ENCODE peak calls at places on chromosomes 11 and 22, in four cellular contexts. U is heart right ventricle, S is epithelial cell of esophagus, Y is Panc1. R is an unnamed sample.

GRCh38 chr11:7098235-7098832 is 9.5 kb downstream of the RBMXL2 start:
- DNase-seq in U (no peak), S (peak), Y (peak), R (no peak)

GRCh38 chr11:59380263-59381059 is 21.8 kb downstream of the OR5AN1 start:
- DNase-seq in U (no peak), S (no peak), Y (no peak), R (no peak)

GRCh38 chr11:36034572-36035331 is 90.9 kb downstream of the LDLRAD3 start:
- DNase-seq in U (no peak), S (peak), Y (no peak), R (no peak)

GRCh38 chr11:72781313-72782080 is 12.3 kb downstream of the STARD10 start:
- DNase-seq in U (no peak), S (peak), Y (no peak), R (peak)

GRCh38 chr22:41780714-41781507 is 19.6 kb upstream of the CCDC134 start:
- DNase-seq in U (peak), S (peak), Y (no peak), R (peak)

GRCh38 chr11:62129610-62130497 is 6.0 kb downstream of the INCENP start:
- DNase-seq in U (no peak), S (no peak), Y (no peak), R (no peak)

GRCh38 chr22:42101186-42101585 is 10.6 kb upstream of the NDUFA6 start:
- DNase-seq in U (no peak), S (no peak), Y (no peak), R (no peak)

GRCh38 chr11:23288001-23288783 is 427.9 kb upstream of the CCDC179 start:
- DNase-seq in U (no peak), S (peak), Y (no peak), R (no peak)

GRCh38 chr22:46871826-46872225 is 109.4 kb downstream of the TBC1D22A start:
- DNase-seq in U (no peak), S (no peak), Y (no peak), R (no peak)

GRCh38 chr22:20979243-20979809 is 2.8 kb upstream of the LZTR1 start:
- DNase-seq in U (peak), S (peak), Y (no peak), R (peak)

GRCh38 chr11:129021295-129021694 is 78.6 kb upstream of the TP53AIP1 start:
- DNase-seq in U (no peak), S (no peak), Y (no peak), R (no peak)

GRCh38 chr11:12542186-12542935 is 131.9 kb upstream of the TEAD1 start:
- DNase-seq in U (no peak), S (peak), Y (no peak), R (no peak)

GRCh38 chr11:121318848-121319834 is 26.6 kb downstream of the SC5D start:
- DNase-seq in U (peak), S (peak), Y (peak), R (no peak)

GRCh38 chr22:39463931-39464390 is 7.1 kb downstream of the MGAT3 start:
- DNase-seq in U (peak), S (peak), Y (no peak), R (no peak)

GRCh38 chr11:112961751-112962747 is 829 bp downstream of the NCAM1 start:
- DNase-seq in U (peak), S (no peak), Y (no peak), R (no peak)

GRCh38 chr11:12508151-12508740 is 130.9 kb downstream of the PARVA start:
- DNase-seq in U (peak), S (no peak), Y (no peak), R (no peak)

GRCh38 chr11:108826136-108826535 is 161.3 kb downstream of the DDX10 start:
- DNase-seq in U (no peak), S (no peak), Y (no peak), R (no peak)

GRCh38 chr11:125423247-125423849 is 72.7 kb downstream of the FEZ1 start:
- DNase-seq in U (no peak), S (peak), Y (no peak), R (no peak)

GRCh38 chr11:41099654-41100053 is 359.8 kb downstream of the LRRC4C start:
- DNase-seq in U (no peak), S (no peak), Y (no peak), R (no peak)

GRCh38 chr11:72595292-72595684 is 78.9 kb downstream of the PDE2A start:
- DNase-seq in U (no peak), S (no peak), Y (no peak), R (no peak)

GRCh38 chr11:133787379-133788103 is 57.8 kb downstream of the SPATA19 start:
- DNase-seq in U (no peak), S (no peak), Y (no peak), R (no peak)

GRCh38 chr11:74321487-74322188 is 10.2 kb upstream of the P4HA3 start:
- DNase-seq in U (peak), S (peak), Y (no peak), R (no peak)

GRCh38 chr11:126547691-126548090 is 192.2 kb downstream of the ST3GAL4 start:
- DNase-seq in U (no peak), S (no peak), Y (no peak), R (no peak)

GRCh38 chr11:37450613-37451012 is 852.6 kb upstream of the RAG2 start:
- DNase-seq in U (no peak), S (peak), Y (no peak), R (no peak)

GRCh38 chr11:37451903-37452302 is 853.9 kb upstream of the RAG2 start:
- DNase-seq in U (no peak), S (no peak), Y (no peak), R (no peak)

GRCh38 chr11:37449146-37449545 is 851.1 kb upstream of the RAG2 start:
- DNase-seq in U (no peak), S (peak), Y (no peak), R (no peak)
- TF ChIP-seq CTCF in U (peak), S (peak), Y (peak), R (no peak)

GRCh38 chr11:27162237-27162636 is 121.6 kb downstream of the BBOX1 start:
- DNase-seq in U (no peak), S (no peak), Y (no peak), R (no peak)

GRCh38 chr11:27153136-27153535 is 112.5 kb downstream of the BBOX1 start:
- DNase-seq in U (no peak), S (no peak), Y (no peak), R (no peak)

GRCh38 chr11:27161071-27161470 is 120.5 kb downstream of the BBOX1 start:
- DNase-seq in U (no peak), S (peak), Y (no peak), R (no peak)

GRCh38 chr11:27158763-27159679 is 118.4 kb downstream of the BBOX1 start:
- DNase-seq in U (peak), S (peak), Y (peak), R (no peak)
- TF ChIP-seq CTCF in U (peak), S (peak), Y (peak), R (no peak)

GRCh38 chr22:49324527-49325491 is 502.9 kb downstream of the BRD1 start:
- DNase-seq in U (no peak), S (no peak), Y (no peak), R (no peak)
- TF ChIP-seq CTCF in U (no peak), S (no peak), Y (no peak), R (no peak)

GRCh38 chr11:118488480-118489109 is 38.7 kb upstream of the TTC36 start:
- DNase-seq in U (peak), S (peak), Y (peak), R (peak)

GRCh38 chr11:118484405-118484804 is 42.9 kb upstream of the TTC36 start:
- DNase-seq in U (no peak), S (no peak), Y (no peak), R (no peak)

GRCh38 chr11:118491041-118491440 is 36.2 kb upstream of the TTC36 start:
- DNase-seq in U (no peak), S (no peak), Y (no peak), R (no peak)

GRCh38 chr11:118485273-118485672 is 42.0 kb upstream of the TTC36 start:
- DNase-seq in U (no peak), S (no peak), Y (no peak), R (no peak)
- TF ChIP-seq CTCF in U (no peak), S (no peak), Y (no peak), R (no peak)

GRCh38 chr11:124069429-124070401 is 28.6 kb upstream of the OR10G7 start:
- DNase-seq in U (no peak), S (peak), Y (no peak), R (no peak)
- TF ChIP-seq CTCF in U (peak), S (peak), Y (peak), R (no peak)

GRCh38 chr11:132126973-132127900 is 756.8 kb downstream of the NTM start:
- DNase-seq in U (peak), S (peak), Y (peak), R (no peak)
- TF ChIP-seq CTCF in U (peak), S (peak), Y (peak), R (no peak)

GRCh38 chr22:49192857-49193250 is 634.8 kb downstream of the BRD1 start:
- DNase-seq in U (no peak), S (no peak), Y (no peak), R (no peak)

GRCh38 chr22:49191506-49191980 is 636.1 kb downstream of the BRD1 start:
- DNase-seq in U (no peak), S (no peak), Y (no peak), R (no peak)

GRCh38 chr22:49189871-49190270 is 637.8 kb downstream of the BRD1 start:
- DNase-seq in U (no peak), S (no peak), Y (no peak), R (no peak)

GRCh38 chr22:49192180-49192856 is 635.4 kb downstream of the BRD1 start:
- DNase-seq in U (no peak), S (no peak), Y (no peak), R (no peak)

GRCh38 chr22:49190816-49191505 is 636.7 kb downstream of the BRD1 start:
- DNase-seq in U (no peak), S (no peak), Y (no peak), R (no peak)
- TF ChIP-seq CTCF in U (no peak), S (no peak), Y (no peak), R (no peak)

DNA sequence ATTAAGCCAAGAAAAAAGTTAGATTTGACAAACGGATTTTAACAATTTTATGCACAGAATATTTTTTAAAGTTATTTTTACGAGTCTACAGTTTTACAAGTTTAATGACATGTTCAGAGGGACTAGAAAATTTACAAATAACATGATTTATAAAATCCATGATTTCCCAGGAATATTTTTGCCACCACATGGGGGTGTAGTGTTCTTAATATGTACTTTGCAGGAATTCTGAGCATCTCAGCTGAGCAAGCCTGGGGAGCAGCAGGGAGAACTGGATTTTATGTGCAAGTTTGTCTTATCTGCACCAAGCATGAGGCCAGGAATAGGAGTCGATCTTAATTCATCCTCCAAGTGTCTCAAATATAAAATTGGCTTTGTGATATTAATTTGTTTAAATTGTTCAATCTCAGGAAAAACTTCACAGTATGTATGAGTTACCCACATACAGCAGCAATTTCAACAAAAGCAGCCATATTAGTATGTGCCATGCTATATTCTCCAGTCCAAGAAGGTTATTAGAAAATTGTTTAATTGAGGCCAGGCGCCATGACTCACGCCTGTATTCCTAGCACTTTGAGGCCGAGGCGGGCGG is 826.3 kb downstream of the DLG2 start:
- DNase-seq in U (no peak), S (peak), Y (no peak), R (no peak)
- TF ChIP-seq CTCF in U (peak), S (peak), Y (peak), R (no peak)

DNA sequence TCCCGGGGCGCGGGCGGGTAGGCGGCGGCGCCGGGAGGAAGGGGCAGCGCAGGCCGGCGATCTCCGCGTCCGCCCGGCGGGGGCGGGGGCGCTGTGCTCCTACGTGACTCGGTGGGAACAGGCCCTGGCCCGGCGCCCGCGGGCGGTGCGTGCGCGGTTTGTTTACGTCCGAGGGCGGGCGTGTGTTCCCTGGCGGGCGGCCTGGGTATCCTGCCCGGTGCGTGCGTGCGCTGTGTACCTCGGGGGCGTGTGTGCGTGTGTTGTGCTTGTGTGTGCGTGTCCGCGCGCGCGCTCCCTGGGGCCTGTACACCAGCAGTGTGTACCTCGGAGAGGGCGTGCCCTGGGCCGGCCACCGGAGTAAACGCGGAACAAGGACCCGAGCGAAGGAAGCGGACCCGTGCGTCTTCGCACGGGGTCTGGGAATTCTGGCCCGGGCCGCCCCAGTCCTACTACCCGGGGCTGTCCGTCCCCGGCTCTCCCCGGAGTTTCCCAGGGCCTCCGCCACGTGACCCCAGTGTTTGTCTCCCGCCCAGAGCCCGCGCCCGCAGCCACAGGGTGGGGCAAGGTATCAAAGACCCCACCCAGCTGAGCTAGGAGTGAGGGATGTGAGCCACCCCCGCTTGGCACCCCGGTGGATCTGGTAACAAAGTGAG is 769 bp downstream of the MAFF start:
- DNase-seq in U (peak), S (peak), Y (no peak), R (peak)
- TF ChIP-seq CTCF in U (peak), S (no peak), Y (no peak), R (no peak)